ENCODE peak calls at places on chromosomes 2 and 18, in nine cellular contexts. W is esophagus muscularis mucosa; H is A549; B is mesendoderm; P is psoas muscle; D is CD4-positive, alpha-beta memory T cell; J is PC-9; F is sigmoid colon; U is aorta. G is an unnamed sample.

GRCh38 chr2:219291910-219292490 is 12.8 kb downstream of the DNAJB2 start:
- DNase-seq in W (no peak), H (no peak), B (no peak), P (no peak), D (no peak), J (no peak), F (peak; percentile 55), U (no peak), G (peak; percentile 40)

GRCh38 chr2:176546550-176546949 is 277.3 kb downstream of the MTX2 start:
- DNase-seq in W (no peak), H (no peak), B (no peak), P (no peak), D (no peak), J (no peak), F (no peak), U (no peak), G (no peak)

GRCh38 chr2:77169426-77169825 is 352.8 kb downstream of the LRRTM4 start:
- DNase-seq in W (no peak), H (no peak), B (no peak), P (no peak), D (no peak), J (no peak), F (no peak), U (no peak), G (no peak)

GRCh38 chr2:174846218-174846617 is 81.9 kb upstream of the CHRNA1 start:
- DNase-seq in W (no peak), H (no peak), B (no peak), P (no peak), D (no peak), J (no peak), F (no peak), U (no peak), G (no peak)

GRCh38 chr2:63719052-63719451 is 122.6 kb upstream of the UGP2 start:
- DNase-seq in W (no peak), H (no peak), B (no peak), P (no peak), D (no peak), J (no peak), F (no peak), U (no peak), G (no peak)

GRCh38 chr2:219254590-219255219 is 987 bp upstream of the TUBA4A start:
- DNase-seq in W (no peak), H (no peak), B (no peak), P (no peak), D (peak; percentile 75), J (no peak), F (no peak), U (no peak), G (peak; percentile 60)

GRCh38 chr2:165205865-165206264 is 2.0 kb upstream of the SCN3A start:
- DNase-seq in W (no peak), H (no peak), B (no peak), P (no peak), D (no peak), J (no peak), F (no peak), U (no peak), G (no peak)

GRCh38 chr2:204825054-204825453 is 279.8 kb downstream of the PARD3B start:
- DNase-seq in W (no peak), H (no peak), B (peak; percentile 49), P (no peak), D (no peak), J (peak; percentile 56), F (no peak), U (no peak), G (no peak)

GRCh38 chr18:46408334-46408987 is 248.6 kb downstream of the LOXHD1 start:
- DNase-seq in W (no peak), H (peak; percentile 20), B (peak; percentile 94), P (no peak), D (no peak), J (no peak), F (no peak), U (no peak), G (no peak)

GRCh38 chr18:45670281-45670962 is 53.6 kb upstream of the SLC14A1 start:
- DNase-seq in W (no peak), H (no peak), B (peak; percentile 42), P (no peak), D (peak; percentile 39), J (no peak), F (no peak), U (no peak), G (peak; percentile 43)

GRCh38 chr2:52828112-52828511 is 939.5 kb upstream of the CHAC2 start:
- DNase-seq in W (no peak), H (no peak), B (no peak), P (no peak), D (no peak), J (no peak), F (no peak), U (no peak), G (no peak)

GRCh38 chr2:168241208-168241607 is 6.2 kb downstream of the STK39 start:
- DNase-seq in W (no peak), H (no peak), B (peak; percentile 30), P (no peak), D (no peak), J (no peak), F (no peak), U (no peak), G (no peak)

GRCh38 chr2:242038166-242038927 is 168.8 kb downstream of the RTP5 start:
- DNase-seq in W (no peak), H (no peak), B (no peak), P (peak; percentile 49), D (no peak), J (no peak), F (peak; percentile 21), U (peak; percentile 26), G (no peak)

GRCh38 chr2:10284108-10284870 is 18.4 kb upstream of the HPCAL1 start:
- DNase-seq in W (no peak), H (no peak), B (no peak), P (peak; percentile 47), D (no peak), J (no peak), F (peak; percentile 56), U (no peak), G (no peak)

GRCh38 chr2:32553829-32554432 is 73.9 kb upstream of the TTC27 start:
- DNase-seq in W (no peak), H (peak; percentile 69), B (peak; percentile 47), P (no peak), D (peak; percentile 27), J (no peak), F (no peak), U (no peak), G (no peak)

GRCh38 chr2:46431481-46432235 is 47.7 kb upstream of the TMEM247 start:
- DNase-seq in W (no peak), H (no peak), B (peak; percentile 3), P (no peak), D (no peak), J (no peak), F (no peak), U (no peak), G (no peak)

GRCh38 chr2:221283896-221284295 is 288.2 kb downstream of the EPHA4 start:
- DNase-seq in W (no peak), H (no peak), B (no peak), P (no peak), D (no peak), J (no peak), F (no peak), U (no peak), G (no peak)

GRCh38 chr2:102251042-102251848 is 60.1 kb upstream of the IL1RL1 start:
- DNase-seq in W (no peak), H (peak; percentile 68), B (peak; percentile 63), P (peak; percentile 80), D (peak; percentile 58), J (no peak), F (no peak), U (peak; percentile 76), G (peak; percentile 72)
- H3K4me3 ChIP-seq in W (peak overlapping the region; percentile 54), H (peak overlapping the region; percentile 50), B (no peak overlapping the region), P (peak overlapping the region; percentile 55), D (peak overlapping the region; percentile 86), J (peak overlapping the region; percentile 6), F (peak overlapping the region; percentile 21), U (peak overlapping the region; percentile 6), G (peak overlapping the region; percentile 32)

GRCh38 chr2:187552381-187552780 is 1.9 kb downstream of the TFPI start:
- DNase-seq in W (no peak), H (no peak), B (no peak), P (no peak), D (no peak), J (no peak), F (no peak), U (no peak), G (no peak)

GRCh38 chr2:187550797-187551306 is 3.4 kb downstream of the TFPI start:
- DNase-seq in W (no peak), H (no peak), B (no peak), P (no peak), D (no peak), J (no peak), F (no peak), U (no peak), G (no peak)

GRCh38 chr2:187548658-187549057 is 5.6 kb downstream of the TFPI start:
- DNase-seq in W (no peak), H (no peak), B (no peak), P (no peak), D (no peak), J (no peak), F (no peak), U (no peak), G (no peak)

GRCh38 chr2:187549193-187549592 is 5.0 kb downstream of the TFPI start:
- DNase-seq in W (no peak), H (no peak), B (no peak), P (no peak), D (no peak), J (no peak), F (no peak), U (no peak), G (no peak)

DNA sequence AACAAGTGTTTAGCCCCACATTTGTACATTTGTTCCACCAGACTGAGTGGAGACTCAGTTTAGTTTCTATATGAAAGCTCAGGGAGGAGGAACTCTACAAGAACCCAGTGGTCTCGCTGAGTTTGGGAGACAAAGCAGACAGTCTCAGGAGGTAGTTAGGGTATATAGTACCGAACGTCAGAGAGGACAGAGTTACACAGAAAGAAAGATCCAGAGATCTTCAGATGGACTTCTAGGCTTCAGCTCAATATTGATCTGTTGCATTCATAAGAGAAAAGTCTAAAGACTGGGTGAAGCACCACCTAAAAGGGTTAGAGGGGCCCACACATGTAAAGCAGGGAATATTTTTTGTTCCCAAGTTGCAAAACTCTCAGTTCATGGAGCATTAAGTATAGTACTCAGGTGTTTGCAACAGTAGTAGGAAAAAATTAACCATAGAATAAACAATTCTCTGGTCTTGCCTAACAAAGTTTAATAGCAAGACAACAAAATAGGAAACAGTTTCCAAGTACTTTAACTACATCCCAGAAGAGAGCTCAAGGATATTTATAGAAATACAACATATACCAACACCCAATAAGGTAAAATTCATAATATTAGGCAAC is 4.2 kb downstream of the TFPI start:
- DNase-seq in W (no peak), H (no peak), B (no peak), P (no peak), D (no peak), J (no peak), F (no peak), U (no peak), G (no peak)
- H3K4me1 ChIP-seq in W (peaks cover 5% of the 10 kb centered on the region), H (peaks cover 75% of the 10 kb centered on the region), B (no peaks in the 10 kb centered on the region), P (peaks cover 40% of the 10 kb centered on the region), D (no peaks in the 10 kb centered on the region), J (peaks cover 9% of the 10 kb centered on the region), F (no peaks in the 10 kb centered on the region), U (no peaks in the 10 kb centered on the region), G (no peaks in the 10 kb centered on the region)

GRCh38 chr2:105796131-105796638 is 51.5 kb downstream of the NCK2 start:
- DNase-seq in W (no peak), H (no peak), B (no peak), P (no peak), D (peak; percentile 57), J (no peak), F (no peak), U (no peak), G (peak; percentile 72)
- H3K27ac ChIP-seq in W (no peak overlapping the region), H (no peak overlapping the region), B (no peak overlapping the region), P (no peak overlapping the region), D (peak overlapping the region; percentile 74), J (no peak overlapping the region), F (peak overlapping the region; percentile 52), U (no peak overlapping the region), G (peak overlapping the region; percentile 67)

GRCh38 chr2:29518988-29519925 is 402.1 kb downstream of the ALK start:
- DNase-seq in W (no peak), H (no peak), B (no peak), P (no peak), D (no peak), J (no peak), F (no peak), U (no peak), G (no peak)
- H3K4me3 ChIP-seq in W (no peak overlapping the region), H (no peak overlapping the region), B (no peak overlapping the region), P (no peak overlapping the region), D (no peak overlapping the region), J (no peak overlapping the region), F (no peak overlapping the region), U (no peak overlapping the region), G (no peak overlapping the region)